ENCODE peak calls at places on chromosome 5, in five cellular contexts. F, H, Z, C and T are unnamed samples.

GRCh38 chr5:112697301-112697700 is 40.4 kb upstream of the APC start:
- DNase-seq in F (no peak), H (no peak), Z (no peak), C (no peak), T (no peak)

GRCh38 chr5:113359419-113359818 is 75.4 kb downstream of the TSSK1B start:
- DNase-seq in F (no peak), H (no peak), Z (no peak), C (no peak), T (no peak)

GRCh38 chr5:132492386-132492785 is 1.8 kb upstream of the IRF1 start:
- DNase-seq in F (no peak), H (no peak), Z (no peak), C (no peak), T (no peak)

GRCh38 chr5:120228262-120229031 is 235.7 kb upstream of the PRR16 start:
- DNase-seq in F (no peak), H (no peak), Z (no peak), C (peak; percentile 65), T (no peak)

GRCh38 chr5:75052461-75053285 is at the start of gene GCNT4:
- DNase-seq in F (peak; percentile 24), H (no peak), Z (no peak), C (peak; percentile 51), T (no peak)

GRCh38 chr5:140239939-140240700 is 62.8 kb downstream of the PFDN1 start:
- DNase-seq in F (peak; percentile 60), H (peak; percentile 47), Z (peak; percentile 36), C (peak; percentile 87), T (no peak)

GRCh38 chr5:21649969-21650368 is 1203.2 kb downstream of the CDH12 start:
- DNase-seq in F (no peak), H (no peak), Z (no peak), C (no peak), T (no peak)

GRCh38 chr5:132747693-132748440 is 641 bp downstream of the CCNI2 start:
- DNase-seq in F (no peak), H (no peak), Z (peak; percentile 36), C (peak; percentile 60), T (no peak)

GRCh38 chr5:26568316-26568715 is 470.1 kb downstream of the CDH9 start:
- DNase-seq in F (no peak), H (no peak), Z (no peak), C (no peak), T (no peak)

GRCh38 chr5:154977409-154977808 is 36.1 kb upstream of the KIF4B start:
- DNase-seq in F (no peak), H (no peak), Z (no peak), C (no peak), T (no peak)

GRCh38 chr5:35859101-35859661 is 2.5 kb downstream of the IL7R start:
- DNase-seq in F (no peak), H (no peak), Z (no peak), C (no peak), T (no peak)

GRCh38 chr5:175282611-175283225 is 161.3 kb downstream of the DRD1 start:
- DNase-seq in F (no peak), H (no peak), Z (no peak), C (no peak), T (no peak)

GRCh38 chr5:42759456-42759855 is 2.8 kb downstream of the CCDC152 start:
- DNase-seq in F (no peak), H (no peak), Z (no peak), C (no peak), T (no peak)

GRCh38 chr5:41843456-41844112 is 26.6 kb downstream of the OXCT1 start:
- DNase-seq in F (peak; percentile 51), H (peak; percentile 9), Z (no peak), C (no peak), T (no peak)

GRCh38 chr5:179266291-179267070 is 78.8 kb downstream of the ADAMTS2 start:
- DNase-seq in F (no peak), H (no peak), Z (no peak), C (no peak), T (no peak)

GRCh38 chr5:179243333-179243732 is 101.9 kb downstream of the ADAMTS2 start:
- DNase-seq in F (no peak), H (no peak), Z (no peak), C (peak; percentile 4), T (no peak)

GRCh38 chr5:2212481-2212880 is 329.8 kb upstream of the IRX4 start:
- DNase-seq in F (no peak), H (no peak), Z (no peak), C (no peak), T (no peak)

GRCh38 chr5:140189977-140190867 is 15.2 kb downstream of the CYSTM1 start:
- DNase-seq in F (no peak), H (no peak), Z (no peak), C (no peak), T (no peak)

GRCh38 chr5:122957457-122957856 is 79.1 kb downstream of the PPIC start:
- DNase-seq in F (no peak), H (no peak), Z (no peak), C (no peak), T (no peak)

GRCh38 chr5:81232449-81233079 is 558 bp upstream of the CKMT2 start:
- DNase-seq in F (peak; percentile 90), H (peak; percentile 76), Z (no peak), C (peak; percentile 38), T (no peak)

GRCh38 chr5:3077684-3078083 is 326.2 kb upstream of the IRX2 start:
- DNase-seq in F (no peak), H (no peak), Z (no peak), C (peak; percentile 54), T (no peak)

GRCh38 chr5:106862450-106863193 is 808.1 kb downstream of the EFNA5 start:
- DNase-seq in F (no peak), H (no peak), Z (no peak), C (no peak), T (no peak)

GRCh38 chr5:37120270-37120669 is 128.9 kb downstream of the CPLANE1 start:
- DNase-seq in F (no peak), H (no peak), Z (no peak), C (no peak), T (no peak)

GRCh38 chr5:117379521-117379920 is 804.9 kb upstream of the SEMA6A start:
- DNase-seq in F (no peak), H (no peak), Z (no peak), C (no peak), T (no peak)

GRCh38 chr5:135223404-135223803 is 175.6 kb downstream of the MACROH2A1 start:
- DNase-seq in F (no peak), H (no peak), Z (no peak), C (no peak), T (no peak)

GRCh38 chr5:59216845-59217244 is 634.0 kb downstream of the RAB3C start:
- DNase-seq in F (no peak), H (no peak), Z (no peak), C (no peak), T (no peak)

GRCh38 chr5:38376404-38376803 is 118.0 kb downstream of the EGFLAM start:
- DNase-seq in F (no peak), H (no peak), Z (no peak), C (no peak), T (no peak)

GRCh38 chr5:56749842-56750241 is 65.5 kb upstream of the MAP3K1 start:
- DNase-seq in F (no peak), H (no peak), Z (no peak), C (no peak), T (no peak)

GRCh38 chr5:56740868-56741267 is 74.5 kb upstream of the MAP3K1 start:
- DNase-seq in F (no peak), H (no peak), Z (no peak), C (no peak), T (no peak)

GRCh38 chr5:56746553-56746952 is 68.8 kb upstream of the MAP3K1 start:
- DNase-seq in F (no peak), H (no peak), Z (no peak), C (no peak), T (no peak)

GRCh38 chr5:56740000-56740399 is 75.3 kb upstream of the MAP3K1 start:
- DNase-seq in F (no peak), H (no peak), Z (no peak), C (no peak), T (no peak)

GRCh38 chr5:56745864-56746263 is 69.5 kb upstream of the MAP3K1 start:
- DNase-seq in F (no peak), H (no peak), Z (no peak), C (no peak), T (no peak)
- H3K27ac ChIP-seq in F (no peak overlapping the region), H (no peak overlapping the region), Z (no peak overlapping the region), C (no peak overlapping the region), T (no peak overlapping the region)

DNA sequence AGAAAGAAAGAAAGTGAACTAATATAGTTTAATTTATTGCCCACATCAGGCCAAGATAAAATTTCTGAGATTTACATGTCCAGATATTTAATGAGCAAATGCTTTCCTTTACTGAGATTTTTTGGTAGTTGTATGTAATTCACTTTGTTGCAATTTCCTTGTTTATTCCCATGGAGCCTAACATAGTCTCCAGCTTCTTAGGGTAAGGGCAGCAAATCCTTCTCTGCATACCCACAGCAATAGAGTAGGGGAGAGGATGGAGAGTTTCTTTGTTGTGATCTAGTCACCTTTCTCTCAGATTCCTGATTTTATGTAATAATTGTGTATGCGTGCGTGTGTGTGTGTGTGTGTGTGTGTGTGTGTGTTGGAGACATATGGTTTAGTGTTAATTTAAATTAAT is 51.6 kb upstream of the DPYSL3 start:
- DNase-seq in F (no peak), H (no peak), Z (no peak), C (no peak), T (no peak)
- H3K27ac ChIP-seq in F (no peak overlapping the region), H (no peak overlapping the region), Z (no peak overlapping the region), C (peak overlapping the region; percentile 71), T (no peak overlapping the region)

GRCh38 chr5:149800563-149801103 is 70.5 kb downstream of the PPARGC1B start:
- DNase-seq in F (no peak), H (no peak), Z (no peak), C (no peak), T (no peak)

GRCh38 chr5:149799965-149800516 is 69.9 kb downstream of the PPARGC1B start:
- DNase-seq in F (no peak), H (no peak), Z (no peak), C (no peak), T (no peak)

GRCh38 chr5:149798466-149798865 is 68.4 kb downstream of the PPARGC1B start:
- DNase-seq in F (no peak), H (no peak), Z (no peak), C (no peak), T (no peak)

GRCh38 chr5:149797897-149798296 is 67.8 kb downstream of the PPARGC1B start:
- DNase-seq in F (no peak), H (no peak), Z (no peak), C (no peak), T (no peak)

GRCh38 chr5:149799119-149799623 is 69.1 kb downstream of the PPARGC1B start:
- DNase-seq in F (peak; percentile 73), H (peak; percentile 75), Z (no peak), C (no peak), T (no peak)
- H3K27ac ChIP-seq in F (peak overlapping the region; percentile 76), H (peak overlapping the region; percentile 66), Z (no peak overlapping the region), C (no peak overlapping the region), T (no peak overlapping the region)

GRCh38 chr5:102595332-102595731 is 96.5 kb upstream of the SLCO6A1 start:
- DNase-seq in F (no peak), H (no peak), Z (no peak), C (no peak), T (no peak)

GRCh38 chr5:102591650-102592049 is 92.8 kb upstream of the SLCO6A1 start:
- DNase-seq in F (no peak), H (no peak), Z (no peak), C (no peak), T (no peak)

GRCh38 chr5:102594192-102594591 is 95.4 kb upstream of the SLCO6A1 start:
- DNase-seq in F (no peak), H (no peak), Z (no peak), C (no peak), T (no peak)

GRCh38 chr5:102590467-102590866 is 91.7 kb upstream of the SLCO6A1 start:
- DNase-seq in F (no peak), H (no peak), Z (no peak), C (no peak), T (no peak)

GRCh38 chr5:102589661-102590060 is 90.9 kb upstream of the SLCO6A1 start:
- DNase-seq in F (no peak), H (no peak), Z (no peak), C (no peak), T (no peak)
- H3K27ac ChIP-seq in F (no peak overlapping the region), H (no peak overlapping the region), Z (no peak overlapping the region), C (no peak overlapping the region), T (no peak overlapping the region)